ENCODE peak calls at places on chromosomes 3 and 15, in seven cellular contexts. W is GM10248, V is OCI-LY7, K is heart left ventricle, O is colonic mucosa, Z is type B pancreatic cell, F is AG09319. A is an unnamed sample.

GRCh38 chr15:48696627-48697312 is 51.3 kb upstream of the FBN1 start:
- DNase-seq in W (no peak), V (no peak), K (no peak), O (no peak), Z (no peak), F (no peak), A (no peak)

GRCh38 chr3:177126015-177126773 is 71.1 kb downstream of the TBL1XR1 start:
- DNase-seq in W (no peak), V (no peak), K (no peak), O (no peak), Z (no peak), F (peak), A (no peak)

GRCh38 chr15:90860942-90861675 is 7.3 kb upstream of the FURIN start:
- DNase-seq in W (no peak), V (no peak), K (no peak), O (peak), Z (no peak), F (no peak), A (no peak)

GRCh38 chr3:149042766-149043386 is 43.5 kb downstream of the HLTF start:
- DNase-seq in W (peak), V (no peak), K (no peak), O (no peak), Z (no peak), F (no peak), A (peak)

GRCh38 chr3:14837864-14838263 is 19.1 kb downstream of the FGD5 start:
- DNase-seq in W (no peak), V (no peak), K (peak), O (no peak), Z (no peak), F (no peak), A (no peak)

GRCh38 chr3:87082806-87083440 is 92.0 kb upstream of the VGLL3 start:
- DNase-seq in W (peak), V (peak), K (no peak), O (peak), Z (no peak), F (no peak), A (peak)

GRCh38 chr15:63392355-63393009 is 10.8 kb upstream of the CA12 start:
- DNase-seq in W (no peak), V (no peak), K (no peak), O (peak), Z (no peak), F (no peak), A (no peak)

GRCh38 chr15:71055461-71055860 is 59.8 kb upstream of the THSD4 start:
- DNase-seq in W (no peak), V (no peak), K (no peak), O (no peak), Z (no peak), F (no peak), A (no peak)

GRCh38 chr3:20040476-20041196 is 390 bp downstream of the KAT2B start:
- DNase-seq in W (peak), V (peak), K (peak), O (peak), Z (peak), F (no peak), A (peak)

GRCh38 chr3:37200141-37200540 is 25.8 kb upstream of the LRRFIP2 start:
- DNase-seq in W (no peak), V (no peak), K (no peak), O (no peak), Z (no peak), F (no peak), A (no peak)

GRCh38 chr3:31427623-31428022 is 105.1 kb upstream of the STT3B start:
- DNase-seq in W (no peak), V (no peak), K (no peak), O (no peak), Z (no peak), F (no peak), A (no peak)

GRCh38 chr3:43632269-43632733 is 10.5 kb upstream of the ANO10 start:
- DNase-seq in W (no peak), V (no peak), K (no peak), O (no peak), Z (no peak), F (no peak), A (no peak)

GRCh38 chr15:51334011-51334426 is 4.4 kb downstream of the CYP19A1 start:
- DNase-seq in W (no peak), V (no peak), K (no peak), O (peak), Z (no peak), F (no peak), A (no peak)

GRCh38 chr3:181880339-181880738 is 168.6 kb downstream of the SOX2 start:
- DNase-seq in W (no peak), V (no peak), K (no peak), O (no peak), Z (no peak), F (no peak), A (no peak)

GRCh38 chr3:22117751-22118346 is 366.8 kb upstream of the ZNF385D start:
- DNase-seq in W (no peak), V (peak), K (no peak), O (no peak), Z (no peak), F (peak), A (no peak)

GRCh38 chr3:161096771-161097367 is 8.3 kb downstream of the B3GALNT1 start:
- DNase-seq in W (no peak), V (peak), K (no peak), O (no peak), Z (no peak), F (no peak), A (no peak)

GRCh38 chr3:162777118-162777517 is 1280.5 kb downstream of the OTOL1 start:
- DNase-seq in W (no peak), V (no peak), K (no peak), O (no peak), Z (no peak), F (no peak), A (no peak)

GRCh38 chr3:46693897-46694235 is 387 bp upstream of the ALS2CL start:
- DNase-seq in W (no peak), V (no peak), K (no peak), O (no peak), Z (no peak), F (no peak), A (peak)

GRCh38 chr3:100104817-100105413 is 9.4 kb downstream of the FILIP1L start:
- DNase-seq in W (no peak), V (peak), K (no peak), O (no peak), Z (no peak), F (no peak), A (no peak)

GRCh38 chr3:4841783-4842440 is 137.3 kb upstream of the BHLHE40 start:
- DNase-seq in W (no peak), V (no peak), K (no peak), O (no peak), Z (no peak), F (no peak), A (no peak)

GRCh38 chr15:48754011-48754410 is 56.9 kb downstream of the CEP152 start:
- DNase-seq in W (no peak), V (no peak), K (no peak), O (no peak), Z (no peak), F (no peak), A (no peak)

GRCh38 chr15:73607405-73607804 is 25.8 kb downstream of the NPTN start:
- DNase-seq in W (peak), V (no peak), K (no peak), O (no peak), Z (no peak), F (no peak), A (no peak)

GRCh38 chr3:14481018-14481645 is 59.0 kb downstream of the GRIP2 start:
- DNase-seq in W (no peak), V (no peak), K (no peak), O (no peak), Z (no peak), F (no peak), A (no peak)

GRCh38 chr3:10370429-10370828 is 49.5 kb upstream of the SEC13 start:
- DNase-seq in W (no peak), V (no peak), K (no peak), O (no peak), Z (no peak), F (peak), A (no peak)

GRCh38 chr3:45551214-45552010 is 43.1 kb upstream of the LIMD1 start:
- DNase-seq in W (no peak), V (no peak), K (peak), O (peak), Z (no peak), F (peak), A (no peak)

GRCh38 chr3:45552031-45552772 is 42.3 kb upstream of the LIMD1 start:
- DNase-seq in W (no peak), V (no peak), K (no peak), O (no peak), Z (no peak), F (no peak), A (no peak)

GRCh38 chr3:45553469-45553974 is 41.0 kb upstream of the LIMD1 start:
- DNase-seq in W (peak), V (peak), K (peak), O (peak), Z (no peak), F (no peak), A (peak)

GRCh38 chr3:45554001-45554691 is 40.4 kb upstream of the LIMD1 start:
- DNase-seq in W (peak), V (peak), K (peak), O (peak), Z (no peak), F (no peak), A (peak)

GRCh38 chr3:45552773-45553371 is 41.7 kb upstream of the LIMD1 start:
- DNase-seq in W (no peak), V (no peak), K (peak), O (no peak), Z (no peak), F (no peak), A (no peak)
- TF ChIP-seq CTCF in W (no peak), V (peak), K (no peak), O (no peak), Z (no peak), F (no peak), A (no peak)

DNA sequence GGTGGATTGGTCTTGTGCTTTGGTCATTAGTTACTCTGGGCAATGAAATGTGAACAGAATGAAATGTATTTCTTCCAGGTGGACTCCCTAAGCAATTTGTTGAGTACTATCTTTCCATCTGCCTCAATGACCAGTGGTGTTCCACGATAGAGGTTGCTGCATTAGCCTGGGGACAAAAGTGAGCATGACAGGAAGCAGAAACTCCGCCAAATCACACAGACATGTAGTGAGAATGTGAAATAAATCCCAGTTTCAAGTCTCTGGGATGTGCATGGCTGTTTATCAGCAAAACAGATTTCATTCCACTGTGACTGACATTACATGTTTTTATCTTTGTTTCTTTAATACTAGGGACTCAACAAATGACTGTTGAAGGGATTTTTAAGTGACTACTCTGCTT is 63.3 kb upstream of the DCBLD2 start:
- DNase-seq in W (no peak), V (no peak), K (no peak), O (no peak), Z (no peak), F (no peak), A (no peak)
- TF ChIP-seq CTCF in W (no peak), V (no peak), K (no peak), O (no peak), Z (no peak), F (no peak), A (no peak)

GRCh38 chr3:123909785-123910184 is 25.7 kb upstream of the MYLK start:
- DNase-seq in W (no peak), V (no peak), K (no peak), O (no peak), Z (no peak), F (no peak), A (peak)

GRCh38 chr3:123907720-123908119 is 23.6 kb upstream of the MYLK start:
- DNase-seq in W (no peak), V (no peak), K (no peak), O (no peak), Z (no peak), F (no peak), A (no peak)
- TF ChIP-seq CTCF in W (no peak), V (peak), K (no peak), O (no peak), Z (peak), F (no peak), A (no peak)

GRCh38 chr3:61790411-61790810 is 229.0 kb downstream of the PTPRG start:
- DNase-seq in W (no peak), V (no peak), K (no peak), O (no peak), Z (no peak), F (no peak), A (no peak)

GRCh38 chr3:61794961-61795360 is 233.6 kb downstream of the PTPRG start:
- DNase-seq in W (no peak), V (no peak), K (no peak), O (no peak), Z (no peak), F (no peak), A (no peak)

GRCh38 chr3:61789861-61790260 is 228.5 kb downstream of the PTPRG start:
- DNase-seq in W (no peak), V (no peak), K (no peak), O (no peak), Z (no peak), F (no peak), A (no peak)

GRCh38 chr3:61796088-61796680 is 234.8 kb downstream of the PTPRG start:
- DNase-seq in W (no peak), V (no peak), K (no peak), O (no peak), Z (no peak), F (no peak), A (no peak)

DNA sequence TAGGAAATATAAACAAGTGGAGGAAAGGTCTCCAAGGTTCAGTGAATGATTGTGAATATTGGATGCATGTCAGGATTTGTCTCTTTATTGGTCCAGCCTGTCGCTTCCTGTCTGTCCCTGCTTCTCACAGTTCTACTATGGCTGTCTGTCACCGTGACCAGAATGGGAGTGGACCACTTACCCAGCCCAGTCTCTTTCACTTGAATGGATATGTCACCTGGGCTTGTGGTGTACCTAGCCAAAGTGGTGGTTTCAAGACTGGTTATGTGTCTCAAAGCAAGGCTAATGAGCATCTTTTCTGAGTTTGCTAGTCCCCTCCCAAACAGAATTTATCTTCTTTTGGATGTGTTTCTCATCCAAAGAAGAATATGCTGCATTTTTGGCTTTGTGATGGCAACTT is 231.7 kb downstream of the PTPRG start:
- DNase-seq in W (no peak), V (no peak), K (no peak), O (no peak), Z (no peak), F (no peak), A (no peak)
- TF ChIP-seq CTCF in W (no peak), V (no peak), K (no peak), O (no peak), Z (no peak), F (no peak), A (no peak)

GRCh38 chr15:38647683-38648082 is 83.1 kb upstream of the RASGRP1 start:
- DNase-seq in W (no peak), V (no peak), K (no peak), O (no peak), Z (no peak), F (no peak), A (no peak)
- TF ChIP-seq CTCF in W (no peak), V (peak), K (peak), O (no peak), Z (peak), F (peak), A (no peak)

DNA sequence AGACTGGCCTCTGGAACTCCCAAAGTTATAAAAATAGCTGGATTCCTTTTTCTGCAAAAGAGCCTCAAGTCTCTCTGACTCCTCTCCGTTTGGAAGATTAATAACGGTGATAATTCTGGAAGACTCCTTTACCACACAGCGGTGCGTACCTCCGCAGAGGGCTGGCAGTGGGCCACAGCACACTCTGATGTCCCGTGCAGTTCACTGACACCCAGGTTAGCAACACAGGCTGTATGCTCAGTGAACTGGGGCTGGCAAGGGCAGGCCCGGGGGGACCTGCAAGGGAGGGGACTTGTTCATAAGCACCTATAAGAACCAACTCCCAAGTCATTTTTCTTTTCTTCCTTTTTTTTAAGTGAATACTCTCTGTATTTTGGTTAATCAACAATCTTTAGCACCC is 120.3 kb upstream of the TJP1 start:
- DNase-seq in W (no peak), V (no peak), K (no peak), O (no peak), Z (no peak), F (no peak), A (no peak)
- TF ChIP-seq CTCF in W (no peak), V (no peak), K (no peak), O (no peak), Z (no peak), F (no peak), A (no peak)

A was measured in GM13977.